ENCODE peak calls at places on chromosomes 6 and 20, in ten cellular contexts. One of them, this sample, is unnamed.
A peak's percentile ranks its signal among the peaks of the same experiment; 100 is the strongest.

GRCh38 chr6:9405369-9405768 is 970.0 kb upstream of the SLC35B3 start:
- DNase-seq in stimulated activated CD4-positive, alpha-beta T cell treated with anti-CD3 and anti-CD28 coated beads, Interleukin-15, amount 100 ng/mL, for 24 hours: no peak
- DNase-seq in activated gamma-delta T cell treated with Interleukin-2 at 50 U/mL for 16 hours: no peak
- DNase-seq in AG08396: peak; percentile 64
- DNase-seq in naive thymus-derived CD8-positive, alpha-beta T cell: no peak
- DNase-seq in psoas muscle: no peak
- DNase-seq in progenitor cell of endocrine pancreas: no peak
- DNase-seq in WTC11: no peak
- DNase-seq in stromal cell of bone marrow: peak; percentile 10
- DNase-seq in HS-5: peak; percentile 61
- DNase-seq in this sample: no peak

GRCh38 chr6:170058878-170059485 is 231.9 kb downstream of the DLL1 start:
- DNase-seq in stimulated activated CD4-positive, alpha-beta T cell treated with anti-CD3 and anti-CD28 coated beads, Interleukin-15, amount 100 ng/mL, for 24 hours: no peak
- DNase-seq in activated gamma-delta T cell treated with Interleukin-2 at 50 U/mL for 16 hours: no peak
- DNase-seq in AG08396: no peak
- DNase-seq in naive thymus-derived CD8-positive, alpha-beta T cell: no peak
- DNase-seq in psoas muscle: no peak
- DNase-seq in progenitor cell of endocrine pancreas: no peak
- DNase-seq in WTC11: no peak
- DNase-seq in stromal cell of bone marrow: no peak
- DNase-seq in HS-5: no peak
- DNase-seq in this sample: peak; percentile 68

GRCh38 chr6:133837801-133838349 is 51.0 kb upstream of the TCF21 start:
- DNase-seq in stimulated activated CD4-positive, alpha-beta T cell treated with anti-CD3 and anti-CD28 coated beads, Interleukin-15, amount 100 ng/mL, for 24 hours: peak; percentile 78
- DNase-seq in activated gamma-delta T cell treated with Interleukin-2 at 50 U/mL for 16 hours: peak; percentile 35
- DNase-seq in AG08396: no peak
- DNase-seq in naive thymus-derived CD8-positive, alpha-beta T cell: peak; percentile 49
- DNase-seq in psoas muscle: peak; percentile 59
- DNase-seq in progenitor cell of endocrine pancreas: peak; percentile 62
- DNase-seq in WTC11: peak; percentile 90
- DNase-seq in stromal cell of bone marrow: peak; percentile 21
- DNase-seq in HS-5: no peak
- DNase-seq in this sample: no peak

GRCh38 chr6:161671117-161671516 is 397.3 kb upstream of the AGPAT4 start:
- DNase-seq in stimulated activated CD4-positive, alpha-beta T cell treated with anti-CD3 and anti-CD28 coated beads, Interleukin-15, amount 100 ng/mL, for 24 hours: no peak
- DNase-seq in activated gamma-delta T cell treated with Interleukin-2 at 50 U/mL for 16 hours: no peak
- DNase-seq in AG08396: no peak
- DNase-seq in naive thymus-derived CD8-positive, alpha-beta T cell: no peak
- DNase-seq in psoas muscle: no peak
- DNase-seq in progenitor cell of endocrine pancreas: no peak
- DNase-seq in WTC11: no peak
- DNase-seq in stromal cell of bone marrow: no peak
- DNase-seq in HS-5: no peak
- DNase-seq in this sample: no peak

GRCh38 chr20:45735552-45735951 is 13.4 kb downstream of the SPINT4 start:
- DNase-seq in stimulated activated CD4-positive, alpha-beta T cell treated with anti-CD3 and anti-CD28 coated beads, Interleukin-15, amount 100 ng/mL, for 24 hours: no peak
- DNase-seq in activated gamma-delta T cell treated with Interleukin-2 at 50 U/mL for 16 hours: no peak
- DNase-seq in AG08396: no peak
- DNase-seq in naive thymus-derived CD8-positive, alpha-beta T cell: no peak
- DNase-seq in psoas muscle: no peak
- DNase-seq in progenitor cell of endocrine pancreas: no peak
- DNase-seq in WTC11: no peak
- DNase-seq in stromal cell of bone marrow: no peak
- DNase-seq in HS-5: no peak
- DNase-seq in this sample: no peak

GRCh38 chr6:34412054-34412453 is 13.8 kb downstream of the RPS10 start:
- DNase-seq in stimulated activated CD4-positive, alpha-beta T cell treated with anti-CD3 and anti-CD28 coated beads, Interleukin-15, amount 100 ng/mL, for 24 hours: no peak
- DNase-seq in activated gamma-delta T cell treated with Interleukin-2 at 50 U/mL for 16 hours: no peak
- DNase-seq in AG08396: no peak
- DNase-seq in naive thymus-derived CD8-positive, alpha-beta T cell: no peak
- DNase-seq in psoas muscle: no peak
- DNase-seq in progenitor cell of endocrine pancreas: no peak
- DNase-seq in WTC11: no peak
- DNase-seq in stromal cell of bone marrow: no peak
- DNase-seq in HS-5: no peak
- DNase-seq in this sample: no peak

GRCh38 chr6:29927841-29928388 is 14.4 kb upstream of the HLA-A start:
- DNase-seq in stimulated activated CD4-positive, alpha-beta T cell treated with anti-CD3 and anti-CD28 coated beads, Interleukin-15, amount 100 ng/mL, for 24 hours: no peak
- DNase-seq in activated gamma-delta T cell treated with Interleukin-2 at 50 U/mL for 16 hours: no peak
- DNase-seq in AG08396: no peak
- DNase-seq in naive thymus-derived CD8-positive, alpha-beta T cell: no peak
- DNase-seq in psoas muscle: no peak
- DNase-seq in progenitor cell of endocrine pancreas: no peak
- DNase-seq in WTC11: no peak
- DNase-seq in stromal cell of bone marrow: no peak
- DNase-seq in HS-5: no peak
- DNase-seq in this sample: no peak

GRCh38 chr6:117483004-117483644 is 650 bp downstream of the DCBLD1 start:
- DNase-seq in stimulated activated CD4-positive, alpha-beta T cell treated with anti-CD3 and anti-CD28 coated beads, Interleukin-15, amount 100 ng/mL, for 24 hours: peak; percentile 44
- DNase-seq in activated gamma-delta T cell treated with Interleukin-2 at 50 U/mL for 16 hours: no peak
- DNase-seq in AG08396: peak; percentile 70
- DNase-seq in naive thymus-derived CD8-positive, alpha-beta T cell: peak; percentile 15
- DNase-seq in psoas muscle: peak; percentile 83
- DNase-seq in progenitor cell of endocrine pancreas: peak; percentile 63
- DNase-seq in WTC11: peak; percentile 69
- DNase-seq in stromal cell of bone marrow: no peak
- DNase-seq in HS-5: peak; percentile 25
- DNase-seq in this sample: peak; percentile 88

GRCh38 chr6:44456070-44456965 is 68.8 kb downstream of the CDC5L start:
- DNase-seq in stimulated activated CD4-positive, alpha-beta T cell treated with anti-CD3 and anti-CD28 coated beads, Interleukin-15, amount 100 ng/mL, for 24 hours: peak; percentile 58
- DNase-seq in activated gamma-delta T cell treated with Interleukin-2 at 50 U/mL for 16 hours: peak; percentile 23
- DNase-seq in AG08396: peak; percentile 74
- DNase-seq in naive thymus-derived CD8-positive, alpha-beta T cell: peak; percentile 34
- DNase-seq in psoas muscle: peak; percentile 65
- DNase-seq in progenitor cell of endocrine pancreas: no peak
- DNase-seq in WTC11: no peak
- DNase-seq in stromal cell of bone marrow: no peak
- DNase-seq in HS-5: no peak
- DNase-seq in this sample: no peak

GRCh38 chr20:24639167-24639548 is 169.7 kb downstream of the SYNDIG1 start:
- DNase-seq in stimulated activated CD4-positive, alpha-beta T cell treated with anti-CD3 and anti-CD28 coated beads, Interleukin-15, amount 100 ng/mL, for 24 hours: no peak
- DNase-seq in activated gamma-delta T cell treated with Interleukin-2 at 50 U/mL for 16 hours: no peak
- DNase-seq in AG08396: no peak
- DNase-seq in naive thymus-derived CD8-positive, alpha-beta T cell: no peak
- DNase-seq in psoas muscle: no peak
- DNase-seq in progenitor cell of endocrine pancreas: no peak
- DNase-seq in WTC11: no peak
- DNase-seq in stromal cell of bone marrow: no peak
- DNase-seq in HS-5: no peak
- DNase-seq in this sample: peak; percentile 57

GRCh38 chr6:18147616-18148015 is 7.3 kb downstream of the TPMT start:
- DNase-seq in stimulated activated CD4-positive, alpha-beta T cell treated with anti-CD3 and anti-CD28 coated beads, Interleukin-15, amount 100 ng/mL, for 24 hours: no peak
- DNase-seq in activated gamma-delta T cell treated with Interleukin-2 at 50 U/mL for 16 hours: no peak
- DNase-seq in AG08396: no peak
- DNase-seq in naive thymus-derived CD8-positive, alpha-beta T cell: no peak
- DNase-seq in psoas muscle: no peak
- DNase-seq in progenitor cell of endocrine pancreas: no peak
- DNase-seq in WTC11: no peak
- DNase-seq in stromal cell of bone marrow: no peak
- DNase-seq in HS-5: no peak
- DNase-seq in this sample: no peak

GRCh38 chr20:8557711-8558110 is 425.6 kb downstream of the PLCB1 start:
- DNase-seq in stimulated activated CD4-positive, alpha-beta T cell treated with anti-CD3 and anti-CD28 coated beads, Interleukin-15, amount 100 ng/mL, for 24 hours: no peak
- DNase-seq in activated gamma-delta T cell treated with Interleukin-2 at 50 U/mL for 16 hours: no peak
- DNase-seq in AG08396: no peak
- DNase-seq in naive thymus-derived CD8-positive, alpha-beta T cell: no peak
- DNase-seq in psoas muscle: no peak
- DNase-seq in progenitor cell of endocrine pancreas: no peak
- DNase-seq in WTC11: no peak
- DNase-seq in stromal cell of bone marrow: peak; percentile 57
- DNase-seq in HS-5: no peak
- DNase-seq in this sample: no peak

GRCh38 chr6:93219447-93219846 is 199.9 kb downstream of the EPHA7 start:
- DNase-seq in stimulated activated CD4-positive, alpha-beta T cell treated with anti-CD3 and anti-CD28 coated beads, Interleukin-15, amount 100 ng/mL, for 24 hours: no peak
- DNase-seq in activated gamma-delta T cell treated with Interleukin-2 at 50 U/mL for 16 hours: no peak
- DNase-seq in AG08396: no peak
- DNase-seq in naive thymus-derived CD8-positive, alpha-beta T cell: no peak
- DNase-seq in psoas muscle: no peak
- DNase-seq in progenitor cell of endocrine pancreas: no peak
- DNase-seq in WTC11: no peak
- DNase-seq in stromal cell of bone marrow: no peak
- DNase-seq in HS-5: no peak
- DNase-seq in this sample: no peak

GRCh38 chr6:106692112-106692822 is 62.9 kb downstream of the QRSL1 start:
- DNase-seq in stimulated activated CD4-positive, alpha-beta T cell treated with anti-CD3 and anti-CD28 coated beads, Interleukin-15, amount 100 ng/mL, for 24 hours: no peak
- DNase-seq in activated gamma-delta T cell treated with Interleukin-2 at 50 U/mL for 16 hours: no peak
- DNase-seq in AG08396: peak; percentile 39
- DNase-seq in naive thymus-derived CD8-positive, alpha-beta T cell: no peak
- DNase-seq in psoas muscle: no peak
- DNase-seq in progenitor cell of endocrine pancreas: no peak
- DNase-seq in WTC11: peak; percentile 50
- DNase-seq in stromal cell of bone marrow: peak; percentile 72
- DNase-seq in HS-5: no peak
- DNase-seq in this sample: no peak

GRCh38 chr6:47168176-47168575 is 126.0 kb upstream of the ADGRF1 start:
- DNase-seq in stimulated activated CD4-positive, alpha-beta T cell treated with anti-CD3 and anti-CD28 coated beads, Interleukin-15, amount 100 ng/mL, for 24 hours: no peak
- DNase-seq in activated gamma-delta T cell treated with Interleukin-2 at 50 U/mL for 16 hours: no peak
- DNase-seq in AG08396: peak; percentile 83
- DNase-seq in naive thymus-derived CD8-positive, alpha-beta T cell: no peak
- DNase-seq in psoas muscle: peak; percentile 80
- DNase-seq in progenitor cell of endocrine pancreas: no peak
- DNase-seq in WTC11: no peak
- DNase-seq in stromal cell of bone marrow: peak; percentile 98
- DNase-seq in HS-5: peak; percentile 91
- DNase-seq in this sample: peak; percentile 32

GRCh38 chr6:129567374-129567773 is 142.6 kb downstream of the ARHGAP18 start:
- DNase-seq in stimulated activated CD4-positive, alpha-beta T cell treated with anti-CD3 and anti-CD28 coated beads, Interleukin-15, amount 100 ng/mL, for 24 hours: peak; percentile 66
- DNase-seq in activated gamma-delta T cell treated with Interleukin-2 at 50 U/mL for 16 hours: no peak
- DNase-seq in AG08396: no peak
- DNase-seq in naive thymus-derived CD8-positive, alpha-beta T cell: no peak
- DNase-seq in psoas muscle: no peak
- DNase-seq in progenitor cell of endocrine pancreas: no peak
- DNase-seq in WTC11: peak; percentile 78
- DNase-seq in stromal cell of bone marrow: no peak
- DNase-seq in HS-5: no peak
- DNase-seq in this sample: no peak

GRCh38 chr6:37632989-37633550 is 64.6 kb downstream of the MDGA1 start:
- DNase-seq in stimulated activated CD4-positive, alpha-beta T cell treated with anti-CD3 and anti-CD28 coated beads, Interleukin-15, amount 100 ng/mL, for 24 hours: no peak
- DNase-seq in activated gamma-delta T cell treated with Interleukin-2 at 50 U/mL for 16 hours: no peak
- DNase-seq in AG08396: no peak
- DNase-seq in naive thymus-derived CD8-positive, alpha-beta T cell: no peak
- DNase-seq in psoas muscle: no peak
- DNase-seq in progenitor cell of endocrine pancreas: no peak
- DNase-seq in WTC11: no peak
- DNase-seq in stromal cell of bone marrow: no peak
- DNase-seq in HS-5: no peak
- DNase-seq in this sample: no peak

GRCh38 chr6:104320896-104321295 is 538.8 kb downstream of the HACE1 start:
- DNase-seq in stimulated activated CD4-positive, alpha-beta T cell treated with anti-CD3 and anti-CD28 coated beads, Interleukin-15, amount 100 ng/mL, for 24 hours: no peak
- DNase-seq in activated gamma-delta T cell treated with Interleukin-2 at 50 U/mL for 16 hours: no peak
- DNase-seq in AG08396: no peak
- DNase-seq in naive thymus-derived CD8-positive, alpha-beta T cell: no peak
- DNase-seq in psoas muscle: no peak
- DNase-seq in progenitor cell of endocrine pancreas: no peak
- DNase-seq in WTC11: no peak
- DNase-seq in stromal cell of bone marrow: no peak
- DNase-seq in HS-5: no peak
- DNase-seq in this sample: no peak

GRCh38 chr20:57525328-57526053 is 551 bp upstream of the CTCFL start:
- DNase-seq in stimulated activated CD4-positive, alpha-beta T cell treated with anti-CD3 and anti-CD28 coated beads, Interleukin-15, amount 100 ng/mL, for 24 hours: no peak
- DNase-seq in activated gamma-delta T cell treated with Interleukin-2 at 50 U/mL for 16 hours: no peak
- DNase-seq in AG08396: no peak
- DNase-seq in naive thymus-derived CD8-positive, alpha-beta T cell: no peak
- DNase-seq in psoas muscle: no peak
- DNase-seq in progenitor cell of endocrine pancreas: no peak
- DNase-seq in WTC11: no peak
- DNase-seq in stromal cell of bone marrow: no peak
- DNase-seq in HS-5: no peak
- DNase-seq in this sample: no peak

GRCh38 chr20:50052550-50052949 is 60.4 kb downstream of the UBE2V1 start:
- DNase-seq in stimulated activated CD4-positive, alpha-beta T cell treated with anti-CD3 and anti-CD28 coated beads, Interleukin-15, amount 100 ng/mL, for 24 hours: no peak
- DNase-seq in activated gamma-delta T cell treated with Interleukin-2 at 50 U/mL for 16 hours: no peak
- DNase-seq in AG08396: no peak
- DNase-seq in naive thymus-derived CD8-positive, alpha-beta T cell: no peak
- DNase-seq in psoas muscle: no peak
- DNase-seq in progenitor cell of endocrine pancreas: no peak
- DNase-seq in WTC11: no peak
- DNase-seq in stromal cell of bone marrow: no peak
- DNase-seq in HS-5: no peak
- DNase-seq in this sample: no peak

GRCh38 chr6:132494954-132495353 is 18.0 kb downstream of the STX7 start:
- DNase-seq in stimulated activated CD4-positive, alpha-beta T cell treated with anti-CD3 and anti-CD28 coated beads, Interleukin-15, amount 100 ng/mL, for 24 hours: no peak
- DNase-seq in activated gamma-delta T cell treated with Interleukin-2 at 50 U/mL for 16 hours: no peak
- DNase-seq in AG08396: no peak
- DNase-seq in naive thymus-derived CD8-positive, alpha-beta T cell: no peak
- DNase-seq in psoas muscle: no peak
- DNase-seq in progenitor cell of endocrine pancreas: no peak
- DNase-seq in WTC11: no peak
- DNase-seq in stromal cell of bone marrow: no peak
- DNase-seq in HS-5: no peak
- DNase-seq in this sample: no peak

GRCh38 chr6:27214126-27214601 is 33.3 kb upstream of the PRSS16 start:
- DNase-seq in stimulated activated CD4-positive, alpha-beta T cell treated with anti-CD3 and anti-CD28 coated beads, Interleukin-15, amount 100 ng/mL, for 24 hours: no peak
- DNase-seq in activated gamma-delta T cell treated with Interleukin-2 at 50 U/mL for 16 hours: no peak
- DNase-seq in AG08396: no peak
- DNase-seq in naive thymus-derived CD8-positive, alpha-beta T cell: no peak
- DNase-seq in psoas muscle: no peak
- DNase-seq in progenitor cell of endocrine pancreas: no peak
- DNase-seq in WTC11: peak; percentile 44
- DNase-seq in stromal cell of bone marrow: no peak
- DNase-seq in HS-5: no peak
- DNase-seq in this sample: no peak

GRCh38 chr20:48908661-48909316 is 12.7 kb upstream of the ARFGEF2 start:
- DNase-seq in stimulated activated CD4-positive, alpha-beta T cell treated with anti-CD3 and anti-CD28 coated beads, Interleukin-15, amount 100 ng/mL, for 24 hours: no peak
- DNase-seq in activated gamma-delta T cell treated with Interleukin-2 at 50 U/mL for 16 hours: no peak
- DNase-seq in AG08396: no peak
- DNase-seq in naive thymus-derived CD8-positive, alpha-beta T cell: no peak
- DNase-seq in psoas muscle: no peak
- DNase-seq in progenitor cell of endocrine pancreas: no peak
- DNase-seq in WTC11: no peak
- DNase-seq in stromal cell of bone marrow: no peak
- DNase-seq in HS-5: no peak
- DNase-seq in this sample: no peak

GRCh38 chr20:9912858-9913434 is 74.1 kb upstream of the PAK5 start:
- DNase-seq in stimulated activated CD4-positive, alpha-beta T cell treated with anti-CD3 and anti-CD28 coated beads, Interleukin-15, amount 100 ng/mL, for 24 hours: peak; percentile 48
- DNase-seq in activated gamma-delta T cell treated with Interleukin-2 at 50 U/mL for 16 hours: peak; percentile 4
- DNase-seq in AG08396: peak; percentile 29
- DNase-seq in naive thymus-derived CD8-positive, alpha-beta T cell: no peak
- DNase-seq in psoas muscle: no peak
- DNase-seq in progenitor cell of endocrine pancreas: peak; percentile 38
- DNase-seq in WTC11: peak; percentile 43
- DNase-seq in stromal cell of bone marrow: peak; percentile 24
- DNase-seq in HS-5: peak; percentile 23
- DNase-seq in this sample: no peak

GRCh38 chr20:18250237-18250636 is 38.1 kb upstream of the ZNF133 start:
- DNase-seq in stimulated activated CD4-positive, alpha-beta T cell treated with anti-CD3 and anti-CD28 coated beads, Interleukin-15, amount 100 ng/mL, for 24 hours: no peak
- DNase-seq in activated gamma-delta T cell treated with Interleukin-2 at 50 U/mL for 16 hours: no peak
- DNase-seq in AG08396: no peak
- DNase-seq in naive thymus-derived CD8-positive, alpha-beta T cell: no peak
- DNase-seq in psoas muscle: no peak
- DNase-seq in progenitor cell of endocrine pancreas: no peak
- DNase-seq in WTC11: no peak
- DNase-seq in stromal cell of bone marrow: no peak
- DNase-seq in HS-5: no peak
- DNase-seq in this sample: no peak

GRCh38 chr20:21173496-21174025 is 47.7 kb downstream of the KIZ start:
- DNase-seq in stimulated activated CD4-positive, alpha-beta T cell treated with anti-CD3 and anti-CD28 coated beads, Interleukin-15, amount 100 ng/mL, for 24 hours: no peak
- DNase-seq in activated gamma-delta T cell treated with Interleukin-2 at 50 U/mL for 16 hours: no peak
- DNase-seq in AG08396: no peak
- DNase-seq in naive thymus-derived CD8-positive, alpha-beta T cell: no peak
- DNase-seq in psoas muscle: no peak
- DNase-seq in progenitor cell of endocrine pancreas: no peak
- DNase-seq in WTC11: no peak
- DNase-seq in stromal cell of bone marrow: no peak
- DNase-seq in HS-5: no peak
- DNase-seq in this sample: no peak

GRCh38 chr6:135163440-135163738 is 17.7 kb upstream of the MYB start:
- DNase-seq in stimulated activated CD4-positive, alpha-beta T cell treated with anti-CD3 and anti-CD28 coated beads, Interleukin-15, amount 100 ng/mL, for 24 hours: peak; percentile 62
- DNase-seq in activated gamma-delta T cell treated with Interleukin-2 at 50 U/mL for 16 hours: peak; percentile 39
- DNase-seq in AG08396: no peak
- DNase-seq in naive thymus-derived CD8-positive, alpha-beta T cell: peak; percentile 78
- DNase-seq in psoas muscle: no peak
- DNase-seq in progenitor cell of endocrine pancreas: no peak
- DNase-seq in WTC11: no peak
- DNase-seq in stromal cell of bone marrow: no peak
- DNase-seq in HS-5: no peak
- DNase-seq in this sample: no peak

GRCh38 chr20:38057351-38057972 is 23.9 kb downstream of the RPRD1B start:
- DNase-seq in stimulated activated CD4-positive, alpha-beta T cell treated with anti-CD3 and anti-CD28 coated beads, Interleukin-15, amount 100 ng/mL, for 24 hours: peak; percentile 80
- DNase-seq in activated gamma-delta T cell treated with Interleukin-2 at 50 U/mL for 16 hours: peak; percentile 80
- DNase-seq in AG08396: peak; percentile 72
- DNase-seq in naive thymus-derived CD8-positive, alpha-beta T cell: peak; percentile 66
- DNase-seq in psoas muscle: peak; percentile 92
- DNase-seq in progenitor cell of endocrine pancreas: peak; percentile 77
- DNase-seq in WTC11: peak; percentile 94
- DNase-seq in stromal cell of bone marrow: peak; percentile 50
- DNase-seq in HS-5: peak; percentile 56
- DNase-seq in this sample: peak; percentile 95

This sample was measured in lower leg skin.